ENCODE peak calls at places on chromosome 22, in nine cellular contexts. One of them, this sample, is unnamed.

GRCh38 chr22:35322126-35322525 is 22.4 kb downstream of the TOM1 start:
- DNase-seq in central memory CD4-positive, alpha-beta T cell: no peak
- DNase-seq in fibroblast of lung: no peak
- DNase-seq in PC-9: no peak
- DNase-seq in stimulated activated CD4-positive, alpha-beta T cell treated with anti-CD3 and anti-CD28 coated beads, Interleukin-12 subunit alpha, Interleukin-12 subunit beta, amount 100 ng/mL, for 48 hours: no peak
- DNase-seq in LoVo: no peak
- DNase-seq in GM12878: no peak
- DNase-seq in GM12891: no peak
- DNase-seq in activated T-helper 1 cell treated with anti-CD3 and anti-CD28 coated beads, Interleukin-12 subunit alpha, Interleukin-12 subunit beta, Interleukin-2, Interleukin-4 antibody, amounts not matched to agents 30 ng/mL and 10 ng/mL and 1 ng/mL, durations not matched to agents 14 hours and 24 hours and 36 hours: no peak
- DNase-seq in this sample: no peak

GRCh38 chr22:33361581-33361980 is 303.4 kb upstream of the SYN3 start:
- DNase-seq in central memory CD4-positive, alpha-beta T cell: no peak
- DNase-seq in fibroblast of lung: peak; percentile 25
- DNase-seq in PC-9: no peak
- DNase-seq in stimulated activated CD4-positive, alpha-beta T cell treated with anti-CD3 and anti-CD28 coated beads, Interleukin-12 subunit alpha, Interleukin-12 subunit beta, amount 100 ng/mL, for 48 hours: no peak
- DNase-seq in LoVo: no peak
- DNase-seq in GM12878: no peak
- DNase-seq in GM12891: no peak
- DNase-seq in activated T-helper 1 cell treated with anti-CD3 and anti-CD28 coated beads, Interleukin-12 subunit alpha, Interleukin-12 subunit beta, Interleukin-2, Interleukin-4 antibody, amounts not matched to agents 30 ng/mL and 10 ng/mL and 1 ng/mL, durations not matched to agents 14 hours and 24 hours and 36 hours: no peak
- DNase-seq in this sample: peak; percentile 28

GRCh38 chr22:32444068-32444467 is 20.2 kb downstream of the BPIFC start:
- DNase-seq in central memory CD4-positive, alpha-beta T cell: no peak
- DNase-seq in fibroblast of lung: no peak
- DNase-seq in PC-9: peak; percentile 25
- DNase-seq in stimulated activated CD4-positive, alpha-beta T cell treated with anti-CD3 and anti-CD28 coated beads, Interleukin-12 subunit alpha, Interleukin-12 subunit beta, amount 100 ng/mL, for 48 hours: no peak
- DNase-seq in LoVo: peak; percentile 32
- DNase-seq in GM12878: no peak
- DNase-seq in GM12891: peak; percentile 19
- DNase-seq in activated T-helper 1 cell treated with anti-CD3 and anti-CD28 coated beads, Interleukin-12 subunit alpha, Interleukin-12 subunit beta, Interleukin-2, Interleukin-4 antibody, amounts not matched to agents 30 ng/mL and 10 ng/mL and 1 ng/mL, durations not matched to agents 14 hours and 24 hours and 36 hours: no peak
- DNase-seq in this sample: no peak

GRCh38 chr22:21827628-21828267 is 39.7 kb downstream of the MAPK1 start:
- DNase-seq in central memory CD4-positive, alpha-beta T cell: no peak
- DNase-seq in fibroblast of lung: no peak
- DNase-seq in PC-9: no peak
- DNase-seq in stimulated activated CD4-positive, alpha-beta T cell treated with anti-CD3 and anti-CD28 coated beads, Interleukin-12 subunit alpha, Interleukin-12 subunit beta, amount 100 ng/mL, for 48 hours: no peak
- DNase-seq in LoVo: no peak
- DNase-seq in GM12878: no peak
- DNase-seq in GM12891: no peak
- DNase-seq in activated T-helper 1 cell treated with anti-CD3 and anti-CD28 coated beads, Interleukin-12 subunit alpha, Interleukin-12 subunit beta, Interleukin-2, Interleukin-4 antibody, amounts not matched to agents 30 ng/mL and 10 ng/mL and 1 ng/mL, durations not matched to agents 14 hours and 24 hours and 36 hours: no peak
- DNase-seq in this sample: no peak

GRCh38 chr22:24402460-24403192 is 24.8 kb upstream of the ADORA2A start:
- DNase-seq in central memory CD4-positive, alpha-beta T cell: no peak
- DNase-seq in fibroblast of lung: peak; percentile 95
- DNase-seq in PC-9: peak; percentile 69
- DNase-seq in stimulated activated CD4-positive, alpha-beta T cell treated with anti-CD3 and anti-CD28 coated beads, Interleukin-12 subunit alpha, Interleukin-12 subunit beta, amount 100 ng/mL, for 48 hours: no peak
- DNase-seq in LoVo: peak; percentile 96
- DNase-seq in GM12878: peak; percentile 33
- DNase-seq in GM12891: no peak
- DNase-seq in activated T-helper 1 cell treated with anti-CD3 and anti-CD28 coated beads, Interleukin-12 subunit alpha, Interleukin-12 subunit beta, Interleukin-2, Interleukin-4 antibody, amounts not matched to agents 30 ng/mL and 10 ng/mL and 1 ng/mL, durations not matched to agents 14 hours and 24 hours and 36 hours: no peak
- DNase-seq in this sample: peak; percentile 91

GRCh38 chr22:39773976-39774539 is 119.5 kb downstream of the ENTHD1 start:
- DNase-seq in central memory CD4-positive, alpha-beta T cell: peak; percentile 11
- DNase-seq in fibroblast of lung: peak; percentile 3
- DNase-seq in PC-9: peak; percentile 40
- DNase-seq in stimulated activated CD4-positive, alpha-beta T cell treated with anti-CD3 and anti-CD28 coated beads, Interleukin-12 subunit alpha, Interleukin-12 subunit beta, amount 100 ng/mL, for 48 hours: peak; percentile 18
- DNase-seq in LoVo: no peak
- DNase-seq in GM12878: peak; percentile 73
- DNase-seq in GM12891: peak; percentile 33
- DNase-seq in activated T-helper 1 cell treated with anti-CD3 and anti-CD28 coated beads, Interleukin-12 subunit alpha, Interleukin-12 subunit beta, Interleukin-2, Interleukin-4 antibody, amounts not matched to agents 30 ng/mL and 10 ng/mL and 1 ng/mL, durations not matched to agents 14 hours and 24 hours and 36 hours: peak; percentile 64
- DNase-seq in this sample: no peak

GRCh38 chr22:25051073-25051472 is 98.6 kb downstream of the KIAA1671 start:
- DNase-seq in central memory CD4-positive, alpha-beta T cell: no peak
- DNase-seq in fibroblast of lung: no peak
- DNase-seq in PC-9: no peak
- DNase-seq in stimulated activated CD4-positive, alpha-beta T cell treated with anti-CD3 and anti-CD28 coated beads, Interleukin-12 subunit alpha, Interleukin-12 subunit beta, amount 100 ng/mL, for 48 hours: no peak
- DNase-seq in LoVo: no peak
- DNase-seq in GM12878: no peak
- DNase-seq in GM12891: no peak
- DNase-seq in activated T-helper 1 cell treated with anti-CD3 and anti-CD28 coated beads, Interleukin-12 subunit alpha, Interleukin-12 subunit beta, Interleukin-2, Interleukin-4 antibody, amounts not matched to agents 30 ng/mL and 10 ng/mL and 1 ng/mL, durations not matched to agents 14 hours and 24 hours and 36 hours: no peak
- DNase-seq in this sample: no peak

GRCh38 chr22:31227186-31227585 is 15.1 kb downstream of the LIMK2 start:
- DNase-seq in central memory CD4-positive, alpha-beta T cell: no peak
- DNase-seq in fibroblast of lung: no peak
- DNase-seq in PC-9: no peak
- DNase-seq in stimulated activated CD4-positive, alpha-beta T cell treated with anti-CD3 and anti-CD28 coated beads, Interleukin-12 subunit alpha, Interleukin-12 subunit beta, amount 100 ng/mL, for 48 hours: no peak
- DNase-seq in LoVo: no peak
- DNase-seq in GM12878: no peak
- DNase-seq in GM12891: no peak
- DNase-seq in activated T-helper 1 cell treated with anti-CD3 and anti-CD28 coated beads, Interleukin-12 subunit alpha, Interleukin-12 subunit beta, Interleukin-2, Interleukin-4 antibody, amounts not matched to agents 30 ng/mL and 10 ng/mL and 1 ng/mL, durations not matched to agents 14 hours and 24 hours and 36 hours: no peak
- DNase-seq in this sample: no peak

GRCh38 chr22:36734171-36735058 is 30.9 kb upstream of the CACNG2 start:
- DNase-seq in central memory CD4-positive, alpha-beta T cell: no peak
- DNase-seq in fibroblast of lung: peak; percentile 74
- DNase-seq in PC-9: no peak
- DNase-seq in stimulated activated CD4-positive, alpha-beta T cell treated with anti-CD3 and anti-CD28 coated beads, Interleukin-12 subunit alpha, Interleukin-12 subunit beta, amount 100 ng/mL, for 48 hours: no peak
- DNase-seq in LoVo: no peak
- DNase-seq in GM12878: no peak
- DNase-seq in GM12891: no peak
- DNase-seq in activated T-helper 1 cell treated with anti-CD3 and anti-CD28 coated beads, Interleukin-12 subunit alpha, Interleukin-12 subunit beta, Interleukin-2, Interleukin-4 antibody, amounts not matched to agents 30 ng/mL and 10 ng/mL and 1 ng/mL, durations not matched to agents 14 hours and 24 hours and 36 hours: no peak
- DNase-seq in this sample: peak; percentile 21

GRCh38 chr22:32619614-32620426 is 145.2 kb downstream of the FBXO7 start:
- DNase-seq in central memory CD4-positive, alpha-beta T cell: no peak
- DNase-seq in fibroblast of lung: peak; percentile 91
- DNase-seq in PC-9: no peak
- DNase-seq in stimulated activated CD4-positive, alpha-beta T cell treated with anti-CD3 and anti-CD28 coated beads, Interleukin-12 subunit alpha, Interleukin-12 subunit beta, amount 100 ng/mL, for 48 hours: no peak
- DNase-seq in LoVo: no peak
- DNase-seq in GM12878: no peak
- DNase-seq in GM12891: no peak
- DNase-seq in activated T-helper 1 cell treated with anti-CD3 and anti-CD28 coated beads, Interleukin-12 subunit alpha, Interleukin-12 subunit beta, Interleukin-2, Interleukin-4 antibody, amounts not matched to agents 30 ng/mL and 10 ng/mL and 1 ng/mL, durations not matched to agents 14 hours and 24 hours and 36 hours: no peak
- DNase-seq in this sample: peak; percentile 76

GRCh38 chr22:20399866-20400605 is 6.1 kb downstream of the ZNF74 start:
- DNase-seq in central memory CD4-positive, alpha-beta T cell: no peak
- DNase-seq in fibroblast of lung: no peak
- DNase-seq in PC-9: no peak
- DNase-seq in stimulated activated CD4-positive, alpha-beta T cell treated with anti-CD3 and anti-CD28 coated beads, Interleukin-12 subunit alpha, Interleukin-12 subunit beta, amount 100 ng/mL, for 48 hours: no peak
- DNase-seq in LoVo: no peak
- DNase-seq in GM12878: no peak
- DNase-seq in GM12891: no peak
- DNase-seq in activated T-helper 1 cell treated with anti-CD3 and anti-CD28 coated beads, Interleukin-12 subunit alpha, Interleukin-12 subunit beta, Interleukin-2, Interleukin-4 antibody, amounts not matched to agents 30 ng/mL and 10 ng/mL and 1 ng/mL, durations not matched to agents 14 hours and 24 hours and 36 hours: no peak
- DNase-seq in this sample: no peak

GRCh38 chr22:50420015-50420414 is 54.8 kb downstream of the SBF1 start:
- DNase-seq in central memory CD4-positive, alpha-beta T cell: no peak
- DNase-seq in fibroblast of lung: no peak
- DNase-seq in PC-9: no peak
- DNase-seq in stimulated activated CD4-positive, alpha-beta T cell treated with anti-CD3 and anti-CD28 coated beads, Interleukin-12 subunit alpha, Interleukin-12 subunit beta, amount 100 ng/mL, for 48 hours: no peak
- DNase-seq in LoVo: no peak
- DNase-seq in GM12878: no peak
- DNase-seq in GM12891: no peak
- DNase-seq in activated T-helper 1 cell treated with anti-CD3 and anti-CD28 coated beads, Interleukin-12 subunit alpha, Interleukin-12 subunit beta, Interleukin-2, Interleukin-4 antibody, amounts not matched to agents 30 ng/mL and 10 ng/mL and 1 ng/mL, durations not matched to agents 14 hours and 24 hours and 36 hours: no peak
- DNase-seq in this sample: no peak

GRCh38 chr22:31150615-31151014 is 9.4 kb upstream of the RNF185 start:
- DNase-seq in central memory CD4-positive, alpha-beta T cell: no peak
- DNase-seq in fibroblast of lung: no peak
- DNase-seq in PC-9: no peak
- DNase-seq in stimulated activated CD4-positive, alpha-beta T cell treated with anti-CD3 and anti-CD28 coated beads, Interleukin-12 subunit alpha, Interleukin-12 subunit beta, amount 100 ng/mL, for 48 hours: no peak
- DNase-seq in LoVo: no peak
- DNase-seq in GM12878: no peak
- DNase-seq in GM12891: no peak
- DNase-seq in activated T-helper 1 cell treated with anti-CD3 and anti-CD28 coated beads, Interleukin-12 subunit alpha, Interleukin-12 subunit beta, Interleukin-2, Interleukin-4 antibody, amounts not matched to agents 30 ng/mL and 10 ng/mL and 1 ng/mL, durations not matched to agents 14 hours and 24 hours and 36 hours: no peak
- DNase-seq in this sample: no peak

GRCh38 chr22:32378703-32379272 is 21.1 kb downstream of the RFPL3 start:
- DNase-seq in central memory CD4-positive, alpha-beta T cell: no peak
- DNase-seq in fibroblast of lung: peak; percentile 12
- DNase-seq in PC-9: peak; percentile 15
- DNase-seq in stimulated activated CD4-positive, alpha-beta T cell treated with anti-CD3 and anti-CD28 coated beads, Interleukin-12 subunit alpha, Interleukin-12 subunit beta, amount 100 ng/mL, for 48 hours: no peak
- DNase-seq in LoVo: no peak
- DNase-seq in GM12878: no peak
- DNase-seq in GM12891: no peak
- DNase-seq in activated T-helper 1 cell treated with anti-CD3 and anti-CD28 coated beads, Interleukin-12 subunit alpha, Interleukin-12 subunit beta, Interleukin-2, Interleukin-4 antibody, amounts not matched to agents 30 ng/mL and 10 ng/mL and 1 ng/mL, durations not matched to agents 14 hours and 24 hours and 36 hours: no peak
- DNase-seq in this sample: peak; percentile 29

GRCh38 chr22:37742374-37743092 is 45.7 kb downstream of the TRIOBP start:
- DNase-seq in central memory CD4-positive, alpha-beta T cell: no peak
- DNase-seq in fibroblast of lung: peak; percentile 90
- DNase-seq in PC-9: peak; percentile 83
- DNase-seq in stimulated activated CD4-positive, alpha-beta T cell treated with anti-CD3 and anti-CD28 coated beads, Interleukin-12 subunit alpha, Interleukin-12 subunit beta, amount 100 ng/mL, for 48 hours: no peak
- DNase-seq in LoVo: peak; percentile 56
- DNase-seq in GM12878: no peak
- DNase-seq in GM12891: no peak
- DNase-seq in activated T-helper 1 cell treated with anti-CD3 and anti-CD28 coated beads, Interleukin-12 subunit alpha, Interleukin-12 subunit beta, Interleukin-2, Interleukin-4 antibody, amounts not matched to agents 30 ng/mL and 10 ng/mL and 1 ng/mL, durations not matched to agents 14 hours and 24 hours and 36 hours: no peak
- DNase-seq in this sample: peak; percentile 72

GRCh38 chr22:48758905-48759875 is 1068.5 kb downstream of the BRD1 start:
- DNase-seq in central memory CD4-positive, alpha-beta T cell: no peak
- DNase-seq in fibroblast of lung: no peak
- DNase-seq in PC-9: no peak
- DNase-seq in stimulated activated CD4-positive, alpha-beta T cell treated with anti-CD3 and anti-CD28 coated beads, Interleukin-12 subunit alpha, Interleukin-12 subunit beta, amount 100 ng/mL, for 48 hours: no peak
- DNase-seq in LoVo: no peak
- DNase-seq in GM12878: no peak
- DNase-seq in GM12891: no peak
- DNase-seq in activated T-helper 1 cell treated with anti-CD3 and anti-CD28 coated beads, Interleukin-12 subunit alpha, Interleukin-12 subunit beta, Interleukin-2, Interleukin-4 antibody, amounts not matched to agents 30 ng/mL and 10 ng/mL and 1 ng/mL, durations not matched to agents 14 hours and 24 hours and 36 hours: no peak
- DNase-seq in this sample: no peak

GRCh38 chr22:32880906-32881596 is 79.5 kb downstream of the TIMP3 start:
- DNase-seq in central memory CD4-positive, alpha-beta T cell: no peak
- DNase-seq in fibroblast of lung: peak; percentile 83
- DNase-seq in PC-9: no peak
- DNase-seq in stimulated activated CD4-positive, alpha-beta T cell treated with anti-CD3 and anti-CD28 coated beads, Interleukin-12 subunit alpha, Interleukin-12 subunit beta, amount 100 ng/mL, for 48 hours: no peak
- DNase-seq in LoVo: no peak
- DNase-seq in GM12878: no peak
- DNase-seq in GM12891: no peak
- DNase-seq in activated T-helper 1 cell treated with anti-CD3 and anti-CD28 coated beads, Interleukin-12 subunit alpha, Interleukin-12 subunit beta, Interleukin-2, Interleukin-4 antibody, amounts not matched to agents 30 ng/mL and 10 ng/mL and 1 ng/mL, durations not matched to agents 14 hours and 24 hours and 36 hours: no peak
- DNase-seq in this sample: peak; percentile 72

GRCh38 chr22:26339755-26340154 is 89.3 kb upstream of the ASPHD2 start:
- DNase-seq in central memory CD4-positive, alpha-beta T cell: no peak
- DNase-seq in fibroblast of lung: peak; percentile 20
- DNase-seq in PC-9: no peak
- DNase-seq in stimulated activated CD4-positive, alpha-beta T cell treated with anti-CD3 and anti-CD28 coated beads, Interleukin-12 subunit alpha, Interleukin-12 subunit beta, amount 100 ng/mL, for 48 hours: no peak
- DNase-seq in LoVo: no peak
- DNase-seq in GM12878: no peak
- DNase-seq in GM12891: no peak
- DNase-seq in activated T-helper 1 cell treated with anti-CD3 and anti-CD28 coated beads, Interleukin-12 subunit alpha, Interleukin-12 subunit beta, Interleukin-2, Interleukin-4 antibody, amounts not matched to agents 30 ng/mL and 10 ng/mL and 1 ng/mL, durations not matched to agents 14 hours and 24 hours and 36 hours: no peak
- DNase-seq in this sample: no peak

GRCh38 chr22:45112136-45112879 is 51.4 kb upstream of the NUP50 start:
- DNase-seq in central memory CD4-positive, alpha-beta T cell: no peak
- DNase-seq in fibroblast of lung: peak; percentile 29
- DNase-seq in PC-9: no peak
- DNase-seq in stimulated activated CD4-positive, alpha-beta T cell treated with anti-CD3 and anti-CD28 coated beads, Interleukin-12 subunit alpha, Interleukin-12 subunit beta, amount 100 ng/mL, for 48 hours: no peak
- DNase-seq in LoVo: no peak
- DNase-seq in GM12878: no peak
- DNase-seq in GM12891: no peak
- DNase-seq in activated T-helper 1 cell treated with anti-CD3 and anti-CD28 coated beads, Interleukin-12 subunit alpha, Interleukin-12 subunit beta, Interleukin-2, Interleukin-4 antibody, amounts not matched to agents 30 ng/mL and 10 ng/mL and 1 ng/mL, durations not matched to agents 14 hours and 24 hours and 36 hours: no peak
- DNase-seq in this sample: peak; percentile 47

GRCh38 chr22:47201186-47201995 is 438.9 kb downstream of the TBC1D22A start:
- DNase-seq in central memory CD4-positive, alpha-beta T cell: no peak
- DNase-seq in fibroblast of lung: no peak
- DNase-seq in PC-9: no peak
- DNase-seq in stimulated activated CD4-positive, alpha-beta T cell treated with anti-CD3 and anti-CD28 coated beads, Interleukin-12 subunit alpha, Interleukin-12 subunit beta, amount 100 ng/mL, for 48 hours: no peak
- DNase-seq in LoVo: no peak
- DNase-seq in GM12878: no peak
- DNase-seq in GM12891: no peak
- DNase-seq in activated T-helper 1 cell treated with anti-CD3 and anti-CD28 coated beads, Interleukin-12 subunit alpha, Interleukin-12 subunit beta, Interleukin-2, Interleukin-4 antibody, amounts not matched to agents 30 ng/mL and 10 ng/mL and 1 ng/mL, durations not matched to agents 14 hours and 24 hours and 36 hours: no peak
- DNase-seq in this sample: no peak

GRCh38 chr22:45302047-45302446 is 7.7 kb upstream of the FAM118A start:
- DNase-seq in central memory CD4-positive, alpha-beta T cell: no peak
- DNase-seq in fibroblast of lung: peak; percentile 79
- DNase-seq in PC-9: no peak
- DNase-seq in stimulated activated CD4-positive, alpha-beta T cell treated with anti-CD3 and anti-CD28 coated beads, Interleukin-12 subunit alpha, Interleukin-12 subunit beta, amount 100 ng/mL, for 48 hours: no peak
- DNase-seq in LoVo: peak; percentile 55
- DNase-seq in GM12878: no peak
- DNase-seq in GM12891: no peak
- DNase-seq in activated T-helper 1 cell treated with anti-CD3 and anti-CD28 coated beads, Interleukin-12 subunit alpha, Interleukin-12 subunit beta, Interleukin-2, Interleukin-4 antibody, amounts not matched to agents 30 ng/mL and 10 ng/mL and 1 ng/mL, durations not matched to agents 14 hours and 24 hours and 36 hours: no peak
- DNase-seq in this sample: peak; percentile 67

GRCh38 chr22:22759889-22760546 is 115.6 kb downstream of the GGTLC2 start:
- DNase-seq in central memory CD4-positive, alpha-beta T cell: no peak
- DNase-seq in fibroblast of lung: no peak
- DNase-seq in PC-9: no peak
- DNase-seq in stimulated activated CD4-positive, alpha-beta T cell treated with anti-CD3 and anti-CD28 coated beads, Interleukin-12 subunit alpha, Interleukin-12 subunit beta, amount 100 ng/mL, for 48 hours: no peak
- DNase-seq in LoVo: no peak
- DNase-seq in GM12878: no peak
- DNase-seq in GM12891: no peak
- DNase-seq in activated T-helper 1 cell treated with anti-CD3 and anti-CD28 coated beads, Interleukin-12 subunit alpha, Interleukin-12 subunit beta, Interleukin-2, Interleukin-4 antibody, amounts not matched to agents 30 ng/mL and 10 ng/mL and 1 ng/mL, durations not matched to agents 14 hours and 24 hours and 36 hours: no peak
- DNase-seq in this sample: no peak

GRCh38 chr22:26461188-26461810 is 22.3 kb downstream of the HPS4 start:
- DNase-seq in central memory CD4-positive, alpha-beta T cell: no peak
- DNase-seq in fibroblast of lung: no peak
- DNase-seq in PC-9: peak; percentile 16
- DNase-seq in stimulated activated CD4-positive, alpha-beta T cell treated with anti-CD3 and anti-CD28 coated beads, Interleukin-12 subunit alpha, Interleukin-12 subunit beta, amount 100 ng/mL, for 48 hours: peak; percentile 16
- DNase-seq in LoVo: peak; percentile 38
- DNase-seq in GM12878: no peak
- DNase-seq in GM12891: peak; percentile 30
- DNase-seq in activated T-helper 1 cell treated with anti-CD3 and anti-CD28 coated beads, Interleukin-12 subunit alpha, Interleukin-12 subunit beta, Interleukin-2, Interleukin-4 antibody, amounts not matched to agents 30 ng/mL and 10 ng/mL and 1 ng/mL, durations not matched to agents 14 hours and 24 hours and 36 hours: peak; percentile 16
- DNase-seq in this sample: peak; percentile 20

GRCh38 chr22:30694171-30694637 is 470 bp upstream of the OSBP2 start:
- DNase-seq in central memory CD4-positive, alpha-beta T cell: peak; percentile 33
- DNase-seq in fibroblast of lung: peak; percentile 21
- DNase-seq in PC-9: peak; percentile 70
- DNase-seq in stimulated activated CD4-positive, alpha-beta T cell treated with anti-CD3 and anti-CD28 coated beads, Interleukin-12 subunit alpha, Interleukin-12 subunit beta, amount 100 ng/mL, for 48 hours: no peak
- DNase-seq in LoVo: peak; percentile 80
- DNase-seq in GM12878: no peak
- DNase-seq in GM12891: no peak
- DNase-seq in activated T-helper 1 cell treated with anti-CD3 and anti-CD28 coated beads, Interleukin-12 subunit alpha, Interleukin-12 subunit beta, Interleukin-2, Interleukin-4 antibody, amounts not matched to agents 30 ng/mL and 10 ng/mL and 1 ng/mL, durations not matched to agents 14 hours and 24 hours and 36 hours: peak; percentile 44
- DNase-seq in this sample: no peak

GRCh38 chr22:29524440-29525191 is 28.9 kb downstream of the THOC5 start:
- DNase-seq in central memory CD4-positive, alpha-beta T cell: no peak
- DNase-seq in fibroblast of lung: peak; percentile 25
- DNase-seq in PC-9: peak; percentile 8
- DNase-seq in stimulated activated CD4-positive, alpha-beta T cell treated with anti-CD3 and anti-CD28 coated beads, Interleukin-12 subunit alpha, Interleukin-12 subunit beta, amount 100 ng/mL, for 48 hours: no peak
- DNase-seq in LoVo: no peak
- DNase-seq in GM12878: no peak
- DNase-seq in GM12891: no peak
- DNase-seq in activated T-helper 1 cell treated with anti-CD3 and anti-CD28 coated beads, Interleukin-12 subunit alpha, Interleukin-12 subunit beta, Interleukin-2, Interleukin-4 antibody, amounts not matched to agents 30 ng/mL and 10 ng/mL and 1 ng/mL, durations not matched to agents 14 hours and 24 hours and 36 hours: peak; percentile 1
- DNase-seq in this sample: peak; percentile 12

GRCh38 chr22:45069925-45070324 is 60.1 kb upstream of the PHF21B start:
- DNase-seq in central memory CD4-positive, alpha-beta T cell: no peak
- DNase-seq in fibroblast of lung: no peak
- DNase-seq in PC-9: peak; percentile 46
- DNase-seq in stimulated activated CD4-positive, alpha-beta T cell treated with anti-CD3 and anti-CD28 coated beads, Interleukin-12 subunit alpha, Interleukin-12 subunit beta, amount 100 ng/mL, for 48 hours: no peak
- DNase-seq in LoVo: peak; percentile 37
- DNase-seq in GM12878: no peak
- DNase-seq in GM12891: no peak
- DNase-seq in activated T-helper 1 cell treated with anti-CD3 and anti-CD28 coated beads, Interleukin-12 subunit alpha, Interleukin-12 subunit beta, Interleukin-2, Interleukin-4 antibody, amounts not matched to agents 30 ng/mL and 10 ng/mL and 1 ng/mL, durations not matched to agents 14 hours and 24 hours and 36 hours: no peak
- DNase-seq in this sample: no peak

This sample was measured in brain microvascular endothelial cell.